ENCODE peak calls at places on chromosomes 7 and 10, in four cellular contexts. I is progenitor cell of endocrine pancreas, G is right lobe of liver, E is IMR-90. F is an unnamed sample.

GRCh38 chr10:113273151-113273876 is 279.5 kb upstream of the HABP2 start:
- DNase-seq in I (no peak), G (no peak), E (no peak), F (no peak)

GRCh38 chr7:3243256-3243655 is 57.8 kb upstream of the SDK1 start:
- DNase-seq in I (no peak), G (no peak), E (no peak), F (no peak)

GRCh38 chr10:113965683-113966082 is 78.0 kb upstream of the ADRB1 start:
- DNase-seq in I (no peak), G (no peak), E (no peak), F (no peak)

GRCh38 chr7:101507791-101508252 is 121.3 kb downstream of the MYL10 start:
- DNase-seq in I (peak), G (no peak), E (peak), F (peak)

GRCh38 chr7:2802082-2802481 is 42.0 kb downstream of the GNA12 start:
- DNase-seq in I (no peak), G (no peak), E (peak), F (no peak)

GRCh38 chr7:54678763-54679396 is 80.1 kb downstream of the SEC61G start:
- DNase-seq in I (no peak), G (no peak), E (no peak), F (no peak)

GRCh38 chr10:54081950-54082349 is 719.1 kb downstream of the PCDH15 start:
- DNase-seq in I (no peak), G (no peak), E (no peak), F (no peak)

GRCh38 chr7:21773326-21773725 is 172.4 kb downstream of the CDCA7L start:
- DNase-seq in I (no peak), G (no peak), E (no peak), F (no peak)

GRCh38 chr10:88921194-88921593 is 31.4 kb downstream of the ACTA2 start:
- DNase-seq in I (no peak), G (no peak), E (no peak), F (no peak)

GRCh38 chr10:71722849-71723248 is 3.3 kb upstream of the C10orf105 start:
- DNase-seq in I (no peak), G (no peak), E (no peak), F (no peak)

GRCh38 chr7:50210706-50211115 is 93.8 kb upstream of the IKZF1 start:
- DNase-seq in I (no peak), G (no peak), E (no peak), F (no peak)

GRCh38 chr10:24349379-24350110 is 140.6 kb downstream of the KIAA1217 start:
- DNase-seq in I (no peak), G (no peak), E (peak), F (no peak)

GRCh38 chr7:117019786-117020604 is 66.7 kb downstream of the ST7 start:
- DNase-seq in I (peak), G (peak), E (peak), F (peak)

GRCh38 chr10:94583164-94583563 is 37.6 kb downstream of the HELLS start:
- DNase-seq in I (no peak), G (no peak), E (no peak), F (no peak)

GRCh38 chr7:105878746-105879605 is 2.6 kb upstream of the ATXN7L1 start:
- DNase-seq in I (no peak), G (no peak), E (no peak), F (no peak)

GRCh38 chr10:71542476-71542875 is 145.8 kb downstream of the CDH23 start:
- DNase-seq in I (no peak), G (no peak), E (no peak), F (no peak)

GRCh38 chr10:56583316-56583715 is 222.3 kb upstream of the ZWINT start:
- DNase-seq in I (no peak), G (no peak), E (no peak), F (no peak)

GRCh38 chr7:85186521-85187241 is at the start of gene SEMA3D:
- DNase-seq in I (peak), G (peak), E (peak), F (peak)

GRCh38 chr10:63720689-63721088 is 199.5 kb downstream of the REEP3 start:
- DNase-seq in I (no peak), G (no peak), E (no peak), F (no peak)

GRCh38 chr10:76285012-76285411 is 853.6 kb downstream of the LRMDA start:
- DNase-seq in I (no peak), G (no peak), E (peak), F (no peak)

GRCh38 chr10:46294641-46295230 is 7.9 kb downstream of the ANTXRL start:
- DNase-seq in I (no peak), G (peak), E (no peak), F (no peak)

GRCh38 chr7:78153285-78153684 is 354.7 kb downstream of the PHTF2 start:
- DNase-seq in I (no peak), G (no peak), E (no peak), F (no peak)

GRCh38 chr7:6162650-6163366 is 109.6 kb downstream of the CYTH3 start:
- DNase-seq in I (no peak), G (no peak), E (no peak), F (no peak)

GRCh38 chr7:158812684-158813083 is 16.6 kb downstream of the ESYT2 start:
- DNase-seq in I (no peak), G (no peak), E (no peak), F (no peak)

GRCh38 chr7:80047032-80047431 is 87.6 kb upstream of the GNAI1 start:
- DNase-seq in I (no peak), G (no peak), E (peak), F (no peak)

GRCh38 chr7:40058636-40059035 is 75.8 kb downstream of the MPLKIP start:
- DNase-seq in I (no peak), G (no peak), E (peak), F (no peak)

GRCh38 chr10:101111547-101111946 is 19.6 kb upstream of the TLX1 start:
- DNase-seq in I (no peak), G (no peak), E (no peak), F (no peak)

GRCh38 chr7:96169439-96169838 is 152.5 kb downstream of the SLC25A13 start:
- DNase-seq in I (no peak), G (no peak), E (no peak), F (no peak)

GRCh38 chr10:22630229-22631174 is 83.9 kb downstream of the PIP4K2A start:
- DNase-seq in I (no peak), G (no peak), E (peak), F (no peak)

GRCh38 chr10:78727728-78728127 is 341.0 kb upstream of the ZMIZ1 start:
- DNase-seq in I (no peak), G (no peak), E (no peak), F (no peak)

GRCh38 chr7:45689011-45689796 is 115.0 kb downstream of the ADCY1 start:
- DNase-seq in I (no peak), G (no peak), E (peak), F (no peak)

GRCh38 chr10:132508497-132509443 is 28.8 kb upstream of the INPP5A start:
- DNase-seq in I (no peak), G (peak), E (no peak), F (no peak)
- TF ChIP-seq CTCF in I (no peak), G (peak), E (peak), F (no peak)

DNA sequence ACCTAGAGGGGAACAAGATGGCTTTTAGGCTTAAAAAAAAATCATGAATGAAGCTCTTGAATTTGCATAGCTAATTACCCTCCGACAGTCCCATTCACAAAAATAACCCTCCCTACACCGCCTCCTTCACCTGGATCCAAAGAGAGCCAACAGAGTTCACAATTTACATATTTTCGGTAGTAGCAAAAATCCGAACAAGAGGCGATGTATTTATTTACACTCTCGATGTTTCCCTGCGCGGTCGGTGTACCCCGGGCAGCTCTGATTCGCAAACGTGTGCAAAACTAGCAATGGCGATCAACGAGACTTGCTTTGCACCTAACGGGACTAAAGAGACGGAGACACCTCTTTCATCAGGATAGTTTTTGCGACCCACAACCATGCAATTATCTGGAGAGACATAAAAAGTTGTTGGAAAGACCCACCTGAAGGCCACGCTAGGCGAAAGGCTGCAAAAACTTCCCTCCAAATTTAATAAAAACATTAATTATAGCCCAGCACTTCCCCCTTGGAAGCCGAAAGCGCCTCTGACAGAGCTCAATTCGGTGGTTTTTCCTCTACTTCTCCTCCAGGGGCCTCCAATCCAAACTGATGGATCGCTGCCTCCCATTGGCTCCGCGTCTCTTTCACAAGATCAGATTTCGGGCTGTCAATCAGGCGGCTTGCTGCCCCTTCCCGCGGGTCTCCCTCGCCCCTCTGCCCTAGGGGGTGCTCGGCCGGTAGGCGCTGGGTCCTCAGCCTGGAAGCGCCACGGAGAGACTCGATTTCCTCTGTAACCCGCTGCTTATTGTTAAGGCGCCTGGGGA is at the start of gene ETV1:
- DNase-seq in I (peak), G (peak), E (peak), F (peak)
- TF ChIP-seq CTCF in I (peak), G (peak), E (peak), F (no peak)

GRCh38 chr7:134646425-134647305 is at the start of gene BPGM:
- DNase-seq in I (peak), G (peak), E (peak), F (peak)
- TF ChIP-seq CTCF in I (peak), G (peak), E (no peak), F (no peak)

DNA sequence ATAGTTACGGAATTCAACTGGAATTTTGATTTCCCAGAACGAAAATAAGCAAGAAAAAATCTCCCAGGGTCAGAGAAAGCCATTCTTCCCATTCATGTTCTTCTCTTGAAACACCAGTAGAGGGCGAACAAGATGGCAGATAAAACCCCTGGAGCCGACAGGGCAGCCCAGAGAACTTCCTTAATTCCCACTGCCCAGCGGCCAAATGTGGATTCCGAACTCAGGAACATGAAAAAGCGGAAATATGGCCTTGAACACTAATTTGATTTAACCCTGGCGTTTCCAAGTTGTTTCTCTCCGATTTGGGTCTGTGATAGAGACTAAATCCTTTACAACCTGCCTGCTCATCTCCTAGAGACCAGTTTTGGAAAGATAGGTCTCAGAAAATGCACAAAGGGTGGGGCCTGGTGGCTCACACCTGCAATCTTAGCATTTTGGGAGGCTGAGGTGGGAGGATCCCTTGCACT is 100.7 kb upstream of the WAC start:
- DNase-seq in I (peak), G (peak), E (peak), F (peak)
- TF ChIP-seq CTCF in I (peak), G (peak), E (peak), F (peak)

DNA sequence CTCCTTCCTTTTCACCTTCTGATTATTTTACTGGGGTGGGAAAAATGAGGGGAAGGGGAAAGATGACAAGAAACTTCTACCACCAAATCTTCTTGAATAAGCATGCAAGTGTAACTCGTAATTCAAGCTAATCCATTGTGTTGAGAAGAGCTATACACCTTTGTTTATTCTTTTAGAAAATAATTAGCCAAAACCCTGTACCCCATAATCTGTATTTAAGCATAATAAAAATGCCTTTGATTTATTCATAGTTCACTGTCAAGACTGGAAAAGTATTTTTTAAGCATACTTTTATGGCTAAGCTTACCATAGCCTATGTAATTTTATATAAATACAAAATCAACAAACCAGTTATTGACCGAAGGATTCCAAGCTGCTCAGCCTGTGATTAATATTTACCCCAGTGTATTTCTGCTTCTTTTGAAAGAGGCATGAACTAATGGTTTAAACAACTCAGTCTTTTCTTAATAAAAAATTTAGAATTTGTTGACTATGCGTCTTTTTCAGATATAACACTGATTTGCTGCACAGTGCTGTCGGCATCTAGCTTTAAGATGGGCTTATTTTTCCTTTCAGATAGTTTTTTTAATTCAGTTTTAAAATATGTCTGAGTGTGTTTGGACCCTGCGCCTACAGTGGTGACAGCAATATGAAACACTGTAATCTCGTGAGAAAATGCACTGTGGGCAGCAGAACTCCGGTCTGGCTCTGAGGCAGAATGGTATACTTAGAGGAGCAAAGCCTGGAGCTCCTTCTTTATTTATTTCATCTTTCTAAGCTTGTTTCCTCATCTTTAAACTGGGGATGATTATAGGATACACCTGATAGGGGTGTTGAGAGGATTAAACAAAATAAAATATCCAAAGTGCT is 238.8 kb upstream of the LRGUK start:
- DNase-seq in I (no peak), G (no peak), E (no peak), F (no peak)
- TF ChIP-seq CTCF in I (no peak), G (no peak), E (no peak), F (no peak)

GRCh38 chr7:42745357-42746022 is 166.4 kb downstream of the C7orf25 start:
- DNase-seq in I (no peak), G (no peak), E (peak), F (no peak)
- TF ChIP-seq CTCF in I (peak), G (peak), E (peak), F (peak)

GRCh38 chr10:130836344-130836743 is 475.2 kb downstream of the TCERG1L start:
- DNase-seq in I (no peak), G (no peak), E (no peak), F (no peak)
- TF ChIP-seq CTCF in I (no peak), G (no peak), E (no peak), F (no peak)

DNA sequence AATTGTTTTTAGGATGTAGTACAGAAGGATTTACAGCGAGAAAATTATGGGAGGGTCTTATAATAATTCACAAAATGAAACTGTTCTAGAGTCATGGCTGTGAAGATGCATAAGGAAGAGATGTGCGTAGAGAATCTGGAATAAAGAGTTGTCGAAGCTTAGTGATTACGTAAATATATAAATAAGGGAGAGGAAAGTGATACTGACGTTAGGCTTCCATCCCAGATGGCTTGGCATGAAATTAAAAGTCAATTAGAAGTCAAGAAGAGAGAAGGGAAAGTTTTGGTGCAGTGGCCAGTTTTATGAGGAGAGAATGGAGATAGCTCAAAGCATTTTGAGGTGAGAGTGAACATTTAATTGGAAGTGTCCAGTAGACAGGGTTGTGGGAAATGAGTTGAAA is 85.5 kb downstream of the LCOR start:
- DNase-seq in I (no peak), G (no peak), E (no peak), F (no peak)
- TF ChIP-seq CTCF in I (no peak), G (no peak), E (no peak), F (no peak)

GRCh38 chr7:17530741-17531417 is 232.4 kb downstream of the AHR start:
- DNase-seq in I (no peak), G (no peak), E (peak), F (no peak)
- TF ChIP-seq CTCF in I (peak), G (peak), E (peak), F (no peak)

F was measured in mesothelial cell of epicardium.